ENCODE peak calls at places on chromosomes 6 and 20, in nine cellular contexts. C, Q, U, K, N, F, X, L and R are unnamed samples.

GRCh38 chr6:46010771-46011170 is 4.9 kb downstream of the CLIC5 start:
- DNase-seq in C (no peak), Q (no peak), U (no peak), K (no peak), N (no peak), F (peak; percentile 34), X (no peak), L (no peak), R (no peak)

GRCh38 chr6:155186052-155186658 is 77.7 kb upstream of the CLDN20 start:
- DNase-seq in C (no peak), Q (peak; percentile 38), U (no peak), K (peak; percentile 61), N (peak; percentile 81), F (no peak), X (no peak), L (no peak), R (no peak)

GRCh38 chr20:57879437-57880115 is 169.8 kb upstream of the PMEPA1 start:
- DNase-seq in C (no peak), Q (no peak), U (no peak), K (no peak), N (no peak), F (no peak), X (no peak), L (no peak), R (no peak)

GRCh38 chr6:104312851-104313250 is 546.9 kb downstream of the HACE1 start:
- DNase-seq in C (no peak), Q (no peak), U (no peak), K (no peak), N (no peak), F (no peak), X (no peak), L (no peak), R (no peak)

GRCh38 chr6:140554421-140554820 is 1180.0 kb upstream of the CITED2 start:
- DNase-seq in C (no peak), Q (no peak), U (no peak), K (no peak), N (peak; percentile 75), F (no peak), X (no peak), L (no peak), R (no peak)

GRCh38 chr6:132199343-132199742 is 201.9 kb downstream of the MOXD1 start:
- DNase-seq in C (no peak), Q (no peak), U (peak; percentile 89), K (no peak), N (peak; percentile 88), F (no peak), X (no peak), L (peak; percentile 26), R (no peak)

GRCh38 chr20:56800088-56800487 is 171.0 kb downstream of the TFAP2C start:
- DNase-seq in C (no peak), Q (no peak), U (no peak), K (no peak), N (no peak), F (no peak), X (no peak), L (no peak), R (no peak)

GRCh38 chr20:41650221-41650948 is 32.2 kb upstream of the CHD6 start:
- DNase-seq in C (peak; percentile 99), Q (no peak), U (no peak), K (no peak), N (no peak), F (peak; percentile 51), X (no peak), L (no peak), R (no peak)

GRCh38 chr6:56866917-56867522 is 87.9 kb upstream of the BEND6 start:
- DNase-seq in C (no peak), Q (no peak), U (peak; percentile 41), K (no peak), N (peak; percentile 74), F (peak; percentile 32), X (no peak), L (no peak), R (no peak)

GRCh38 chr6:158868122-158868480 is 48.9 kb upstream of the EZR start:
- DNase-seq in C (no peak), Q (no peak), U (no peak), K (no peak), N (no peak), F (no peak), X (no peak), L (no peak), R (no peak)

GRCh38 chr6:170000071-170000843 is 248.8 kb downstream of the ERMARD start:
- DNase-seq in C (no peak), Q (no peak), U (no peak), K (no peak), N (no peak), F (no peak), X (no peak), L (no peak), R (no peak)

GRCh38 chr20:9945406-9945805 is 89.4 kb upstream of the ANKEF1 start:
- DNase-seq in C (no peak), Q (no peak), U (peak; percentile 60), K (no peak), N (peak; percentile 91), F (peak; percentile 35), X (no peak), L (no peak), R (no peak)

GRCh38 chr20:13717631-13718044 is 67.1 kb downstream of the ESF1 start:
- DNase-seq in C (no peak), Q (no peak), U (no peak), K (peak; percentile 76), N (no peak), F (no peak), X (no peak), L (no peak), R (no peak)

GRCh38 chr20:38973107-38973506 is 11.0 kb downstream of the DHX35 start:
- DNase-seq in C (no peak), Q (no peak), U (peak; percentile 2), K (no peak), N (peak; percentile 30), F (no peak), X (no peak), L (no peak), R (no peak)

GRCh38 chr6:169839029-169839481 is 87.6 kb downstream of the ERMARD start:
- DNase-seq in C (no peak), Q (no peak), U (no peak), K (no peak), N (no peak), F (no peak), X (no peak), L (no peak), R (no peak)

GRCh38 chr6:140923048-140923447 is 1209.7 kb upstream of the GJE1 start:
- DNase-seq in C (peak; percentile 1), Q (no peak), U (peak; percentile 10), K (no peak), N (no peak), F (no peak), X (no peak), L (no peak), R (no peak)

GRCh38 chr6:126923807-126924206 is 194.7 kb upstream of the RSPO3 start:
- DNase-seq in C (no peak), Q (no peak), U (no peak), K (no peak), N (peak; percentile 8), F (no peak), X (no peak), L (no peak), R (no peak)